ENCODE peak calls at places on chromosomes 16 and 17, in seven cellular contexts. One of them, this sample, is unnamed. For H3K27me3, the result is how much of the 10 kb centered on the place peaks cover.

GRCh38 chr16:17784073-17784472 is 313.3 kb upstream of the XYLT1 start:
- DNase-seq in tibial nerve: no peak
- DNase-seq in mammary epithelial cell: peak
- DNase-seq in AG04450: no peak
- DNase-seq in heart right ventricle: no peak
- DNase-seq in adrenal gland: no peak
- DNase-seq in thoracic aorta: no peak
- DNase-seq in this sample: no peak

GRCh38 chr17:83037084-83037950 is 42.1 kb upstream of the METRNL start:
- DNase-seq in AG04450: no peak
- DNase-seq in tibial nerve: no peak
- DNase-seq in mammary epithelial cell: no peak
- DNase-seq in adrenal gland: no peak
- DNase-seq in heart right ventricle: no peak
- DNase-seq in thoracic aorta: no peak
- DNase-seq in this sample: no peak

GRCh38 chr16:51154271-51155171 is 3.5 kb upstream of the SALL1 start:
- DNase-seq in AG04450: no peak
- DNase-seq in thoracic aorta: no peak
- DNase-seq in mammary epithelial cell: no peak
- DNase-seq in adrenal gland: no peak
- DNase-seq in tibial nerve: no peak
- DNase-seq in heart right ventricle: no peak
- DNase-seq in this sample: no peak

GRCh38 chr17:39972271-39972670 is 8.3 kb upstream of the PSMD3 start:
- DNase-seq in thoracic aorta: no peak
- DNase-seq in AG04450: no peak
- DNase-seq in mammary epithelial cell: no peak
- DNase-seq in tibial nerve: no peak
- DNase-seq in heart right ventricle: no peak
- DNase-seq in adrenal gland: no peak
- DNase-seq in this sample: no peak

GRCh38 chr17:40605301-40605700 is 40.0 kb upstream of the CCR7 start:
- DNase-seq in thoracic aorta: no peak
- DNase-seq in adrenal gland: no peak
- DNase-seq in heart right ventricle: no peak
- DNase-seq in tibial nerve: no peak
- DNase-seq in mammary epithelial cell: no peak
- DNase-seq in AG04450: no peak
- DNase-seq in this sample: no peak

GRCh38 chr17:50043290-50044148 is 12.4 kb upstream of the ITGA3 start:
- DNase-seq in heart right ventricle: no peak
- DNase-seq in mammary epithelial cell: no peak
- DNase-seq in tibial nerve: peak
- DNase-seq in AG04450: no peak
- DNase-seq in thoracic aorta: no peak
- DNase-seq in adrenal gland: no peak
- DNase-seq in this sample: peak

GRCh38 chr17:75847595-75848522 is 3.7 kb upstream of the UNC13D start:
- DNase-seq in tibial nerve: no peak
- DNase-seq in mammary epithelial cell: no peak
- DNase-seq in heart right ventricle: no peak
- DNase-seq in adrenal gland: no peak
- DNase-seq in AG04450: no peak
- DNase-seq in thoracic aorta: no peak
- DNase-seq in this sample: no peak

GRCh38 chr17:28368306-28368831 is 1.7 kb downstream of the VTN start:
- DNase-seq in tibial nerve: no peak
- DNase-seq in mammary epithelial cell: no peak
- DNase-seq in adrenal gland: no peak
- DNase-seq in heart right ventricle: no peak
- DNase-seq in thoracic aorta: no peak
- DNase-seq in AG04450: no peak
- DNase-seq in this sample: no peak

GRCh38 chr16:58500329-58501241 is 642 bp downstream of the NDRG4 start:
- DNase-seq in adrenal gland: peak
- DNase-seq in thoracic aorta: no peak
- DNase-seq in tibial nerve: no peak
- DNase-seq in heart right ventricle: no peak
- DNase-seq in AG04450: no peak
- DNase-seq in mammary epithelial cell: no peak
- DNase-seq in this sample: no peak

GRCh38 chr17:48382989-48383388 is 47.0 kb downstream of the SKAP1 start:
- DNase-seq in tibial nerve: no peak
- DNase-seq in AG04450: no peak
- DNase-seq in adrenal gland: no peak
- DNase-seq in heart right ventricle: no peak
- DNase-seq in mammary epithelial cell: no peak
- DNase-seq in thoracic aorta: no peak
- DNase-seq in this sample: no peak

DNA sequence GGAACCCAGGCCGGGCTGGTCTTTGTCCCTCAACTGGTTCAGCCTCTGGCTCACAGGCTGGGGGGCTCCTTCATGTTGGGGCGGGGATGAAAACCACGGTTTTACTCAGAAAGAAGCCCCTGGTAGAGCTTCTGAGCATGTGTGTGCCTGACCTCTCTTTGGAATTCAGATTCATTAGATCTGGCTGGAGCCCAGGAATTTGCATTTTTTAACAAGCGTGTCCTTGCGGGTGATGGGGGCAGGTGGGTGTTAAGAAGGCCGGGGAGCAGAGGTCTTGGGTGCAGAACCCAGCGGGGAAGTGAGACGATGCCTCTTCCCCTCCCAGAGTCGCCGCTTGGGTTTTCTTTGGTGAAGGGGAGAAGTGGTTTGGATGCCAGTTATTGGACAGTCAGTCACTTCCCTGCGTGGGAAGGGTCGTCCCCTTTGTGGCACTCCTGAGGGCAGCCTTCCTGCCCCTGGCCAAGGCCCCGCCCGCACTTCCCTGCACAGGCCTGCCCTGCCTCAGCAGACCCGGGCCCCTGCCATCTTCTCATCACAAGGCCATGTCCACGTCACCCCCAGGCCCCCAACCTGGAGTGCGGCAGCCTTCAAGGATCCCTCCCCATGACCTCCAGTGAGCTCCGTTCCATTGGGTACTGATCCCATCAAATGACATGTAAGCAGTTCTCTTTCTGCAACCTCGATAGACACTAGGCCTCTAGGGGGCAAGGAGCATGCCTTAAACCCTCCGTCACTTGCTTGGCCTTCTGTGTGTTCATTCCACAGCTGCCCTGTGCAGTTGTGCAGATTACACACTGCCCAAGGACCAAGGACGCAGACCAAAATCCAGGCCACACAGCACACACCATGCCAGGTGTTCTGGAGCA is 177.7 kb upstream of the CIBAR2 start:
- DNase-seq in tibial nerve: no peak
- DNase-seq in thoracic aorta: no peak
- DNase-seq in AG04450: no peak
- DNase-seq in heart right ventricle: no peak
- DNase-seq in mammary epithelial cell: no peak
- DNase-seq in adrenal gland: no peak
- DNase-seq in this sample: no peak
- H3K27me3 ChIP-seq in tibial nerve: under half
- H3K27me3 ChIP-seq in thoracic aorta: under half
- H3K27me3 ChIP-seq in AG04450: under half
- H3K27me3 ChIP-seq in heart right ventricle: under half
- H3K27me3 ChIP-seq in mammary epithelial cell: under half
- H3K27me3 ChIP-seq in adrenal gland: under half
- H3K27me3 ChIP-seq in this sample: under half

GRCh38 chr17:17722081-17722905 is 41.0 kb downstream of the RAI1 start:
- DNase-seq in thoracic aorta: no peak
- DNase-seq in AG04450: no peak
- DNase-seq in adrenal gland: no peak
- DNase-seq in tibial nerve: no peak
- DNase-seq in heart right ventricle: no peak
- DNase-seq in mammary epithelial cell: no peak
- DNase-seq in this sample: no peak

GRCh38 chr17:17723354-17724261 is 42.4 kb downstream of the RAI1 start:
- DNase-seq in heart right ventricle: no peak
- DNase-seq in mammary epithelial cell: no peak
- DNase-seq in AG04450: peak
- DNase-seq in tibial nerve: no peak
- DNase-seq in adrenal gland: no peak
- DNase-seq in thoracic aorta: no peak
- DNase-seq in this sample: no peak

GRCh38 chr17:17721140-17721668 is 39.9 kb downstream of the RAI1 start:
- DNase-seq in mammary epithelial cell: no peak
- DNase-seq in tibial nerve: no peak
- DNase-seq in heart right ventricle: no peak
- DNase-seq in thoracic aorta: no peak
- DNase-seq in adrenal gland: no peak
- DNase-seq in AG04450: no peak
- DNase-seq in this sample: no peak

GRCh38 chr17:17724307-17724921 is 43.2 kb downstream of the RAI1 start:
- DNase-seq in thoracic aorta: no peak
- DNase-seq in adrenal gland: no peak
- DNase-seq in tibial nerve: no peak
- DNase-seq in mammary epithelial cell: no peak
- DNase-seq in heart right ventricle: peak
- DNase-seq in AG04450: no peak
- DNase-seq in this sample: no peak

GRCh38 chr17:17722906-17723353 is 41.7 kb downstream of the RAI1 start:
- DNase-seq in mammary epithelial cell: no peak
- DNase-seq in heart right ventricle: no peak
- DNase-seq in thoracic aorta: no peak
- DNase-seq in tibial nerve: no peak
- DNase-seq in AG04450: no peak
- DNase-seq in adrenal gland: no peak
- DNase-seq in this sample: no peak
- H3K27me3 ChIP-seq in mammary epithelial cell: under half
- H3K27me3 ChIP-seq in heart right ventricle: under half
- H3K27me3 ChIP-seq in thoracic aorta: under half
- H3K27me3 ChIP-seq in tibial nerve: under half
- H3K27me3 ChIP-seq in AG04450: under half
- H3K27me3 ChIP-seq in adrenal gland: under half
- H3K27me3 ChIP-seq in this sample: under half

GRCh38 chr17:33294994-33295393 is 1.9 kb upstream of the ASIC2 start:
- DNase-seq in AG04450: no peak
- DNase-seq in mammary epithelial cell: no peak
- DNase-seq in thoracic aorta: no peak
- DNase-seq in tibial nerve: no peak
- DNase-seq in heart right ventricle: no peak
- DNase-seq in adrenal gland: no peak
- DNase-seq in this sample: no peak

GRCh38 chr17:33292981-33293867 is at the start of gene ASIC2:
- DNase-seq in thoracic aorta: no peak
- DNase-seq in adrenal gland: no peak
- DNase-seq in AG04450: no peak
- DNase-seq in tibial nerve: no peak
- DNase-seq in mammary epithelial cell: peak
- DNase-seq in heart right ventricle: no peak
- DNase-seq in this sample: no peak

GRCh38 chr17:33291248-33292183 is 1.6 kb downstream of the ASIC2 start:
- DNase-seq in thoracic aorta: no peak
- DNase-seq in AG04450: no peak
- DNase-seq in adrenal gland: peak
- DNase-seq in tibial nerve: no peak
- DNase-seq in heart right ventricle: no peak
- DNase-seq in mammary epithelial cell: peak
- DNase-seq in this sample: no peak

GRCh38 chr17:33290156-33290697 is 2.9 kb downstream of the ASIC2 start:
- DNase-seq in adrenal gland: no peak
- DNase-seq in thoracic aorta: no peak
- DNase-seq in heart right ventricle: no peak
- DNase-seq in AG04450: no peak
- DNase-seq in tibial nerve: no peak
- DNase-seq in mammary epithelial cell: no peak
- DNase-seq in this sample: no peak

GRCh38 chr17:33292184-33292980 is 713 bp downstream of the ASIC2 start:
- DNase-seq in heart right ventricle: no peak
- DNase-seq in AG04450: no peak
- DNase-seq in adrenal gland: no peak
- DNase-seq in tibial nerve: no peak
- DNase-seq in mammary epithelial cell: peak
- DNase-seq in thoracic aorta: no peak
- DNase-seq in this sample: no peak
- H3K27me3 ChIP-seq in heart right ventricle: half or more
- H3K27me3 ChIP-seq in AG04450: under half
- H3K27me3 ChIP-seq in adrenal gland: under half
- H3K27me3 ChIP-seq in tibial nerve: under half
- H3K27me3 ChIP-seq in mammary epithelial cell: under half
- H3K27me3 ChIP-seq in thoracic aorta: under half
- H3K27me3 ChIP-seq in this sample: half or more

GRCh38 chr16:2026461-2027023 is at the start of gene NHERF2:
- DNase-seq in heart right ventricle: peak
- DNase-seq in AG04450: no peak
- DNase-seq in thoracic aorta: no peak
- DNase-seq in mammary epithelial cell: no peak
- DNase-seq in adrenal gland: no peak
- DNase-seq in tibial nerve: no peak
- DNase-seq in this sample: peak

GRCh38 chr16:2028146-2028545 is 1.4 kb downstream of the NHERF2 start:
- DNase-seq in AG04450: no peak
- DNase-seq in adrenal gland: no peak
- DNase-seq in heart right ventricle: no peak
- DNase-seq in mammary epithelial cell: no peak
- DNase-seq in thoracic aorta: no peak
- DNase-seq in tibial nerve: no peak
- DNase-seq in this sample: no peak

GRCh38 chr16:2025878-2026460 is 733 bp upstream of the NHERF2 start:
- DNase-seq in tibial nerve: no peak
- DNase-seq in thoracic aorta: no peak
- DNase-seq in mammary epithelial cell: no peak
- DNase-seq in heart right ventricle: peak
- DNase-seq in AG04450: no peak
- DNase-seq in adrenal gland: no peak
- DNase-seq in this sample: no peak

GRCh38 chr16:2028620-2029220 is 2.0 kb downstream of the NHERF2 start:
- DNase-seq in adrenal gland: no peak
- DNase-seq in mammary epithelial cell: no peak
- DNase-seq in tibial nerve: no peak
- DNase-seq in heart right ventricle: no peak
- DNase-seq in AG04450: no peak
- DNase-seq in thoracic aorta: no peak
- DNase-seq in this sample: no peak

DNA sequence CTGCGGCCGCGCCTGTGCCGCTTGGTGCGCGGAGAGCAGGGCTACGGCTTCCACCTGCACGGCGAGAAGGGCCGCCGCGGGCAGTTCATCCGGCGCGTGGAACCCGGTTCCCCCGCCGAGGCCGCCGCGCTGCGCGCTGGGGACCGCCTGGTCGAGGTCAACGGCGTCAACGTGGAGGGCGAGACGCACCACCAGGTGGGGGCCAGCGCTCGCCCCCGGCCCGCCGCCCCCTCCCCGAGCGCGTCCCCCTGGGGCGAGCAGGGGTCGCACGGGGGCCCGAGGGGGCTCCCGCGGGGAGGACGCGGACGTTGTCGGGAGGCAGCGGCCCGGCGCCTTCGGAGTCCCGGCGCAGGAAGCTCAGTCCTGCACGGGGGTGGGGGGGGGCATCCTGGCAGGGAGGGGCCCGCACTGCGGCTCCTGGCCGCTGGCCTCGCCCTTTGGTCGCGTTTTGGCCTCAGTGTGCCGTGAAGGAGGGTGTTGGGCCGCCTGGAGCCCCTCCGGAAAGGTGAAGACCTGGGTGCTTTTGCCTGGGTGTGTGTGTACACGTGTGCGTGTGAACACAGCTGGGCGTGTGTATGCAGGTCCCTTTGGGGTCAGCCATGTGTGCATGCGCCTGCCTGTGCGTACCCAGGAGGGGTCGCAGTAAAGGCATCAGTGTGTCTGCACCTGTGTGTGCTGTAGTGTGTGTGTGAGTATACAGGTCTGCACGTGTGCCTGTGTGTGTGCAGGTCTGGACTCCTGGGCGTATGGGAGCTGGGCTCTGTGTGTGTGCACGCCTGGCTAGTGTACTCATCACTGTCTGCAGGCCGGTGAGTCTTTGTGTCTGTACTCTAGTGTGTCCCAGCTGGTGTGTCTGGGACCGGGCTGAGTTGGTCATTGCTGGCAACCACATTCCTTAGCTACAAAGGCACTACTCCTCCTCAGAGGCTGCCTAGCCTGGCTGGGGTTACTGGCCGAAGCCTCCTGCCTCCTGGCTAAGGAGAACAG is 615 bp downstream of the NHERF2 start:
- DNase-seq in AG04450: no peak
- DNase-seq in thoracic aorta: no peak
- DNase-seq in tibial nerve: no peak
- DNase-seq in adrenal gland: no peak
- DNase-seq in heart right ventricle: peak
- DNase-seq in mammary epithelial cell: no peak
- DNase-seq in this sample: no peak
- H3K27me3 ChIP-seq in AG04450: under half
- H3K27me3 ChIP-seq in thoracic aorta: under half
- H3K27me3 ChIP-seq in tibial nerve: under half
- H3K27me3 ChIP-seq in adrenal gland: under half
- H3K27me3 ChIP-seq in heart right ventricle: under half
- H3K27me3 ChIP-seq in mammary epithelial cell: under half
- H3K27me3 ChIP-seq in this sample: under half

This sample was measured in left ventricle myocardium inferior.